ENCODE peak calls at places on chromosomes 4 and X, in seven cellular contexts. K is progenitor cell of endocrine pancreas; L is stomach; U is AG10803; A is activated CD4-positive, alpha-beta T cell treated with anti-CD3 and anti-CD28 coated beads, Interleukin-2, amount 50 U/mL, for 4 hours; T is stimulated activated CD8-positive, alpha-beta memory T cell treated with anti-CD3 and anti-CD28 coated beads, Interleukin-15, amount 100 ng/mL, for 1 hour; X is IMR-90. V is an unnamed sample.

GRCh38 chrX:4588893-4589292 is 875.4 kb upstream of the PRKX start:
- DNase-seq in K (no peak), L (no peak), U (no peak), A (no peak), T (no peak), X (no peak), V (no peak)

GRCh38 chr4:112109455-112110425 is 35.5 kb upstream of the FAM241A start:
- DNase-seq in K (no peak), L (no peak), U (no peak), A (no peak), T (no peak), X (peak), V (no peak)

GRCh38 chr4:78622253-78622979 is 70.8 kb downstream of the ANXA3 start:
- DNase-seq in K (no peak), L (no peak), U (peak), A (no peak), T (no peak), X (peak), V (no peak)

GRCh38 chr4:8607603-8608481 is 15.3 kb downstream of the CPZ start:
- DNase-seq in K (peak), L (peak), U (no peak), A (peak), T (peak), X (no peak), V (peak)

GRCh38 chrX:36214924-36215323 is 295.4 kb downstream of the CFAP47 start:
- DNase-seq in K (no peak), L (no peak), U (no peak), A (no peak), T (no peak), X (no peak), V (no peak)

GRCh38 chr4:38993683-38994082 is 38.5 kb downstream of the TMEM156 start:
- DNase-seq in K (no peak), L (no peak), U (no peak), A (no peak), T (no peak), X (no peak), V (no peak)

GRCh38 chr4:27828843-27829242 is 968.2 kb downstream of the STIM2 start:
- DNase-seq in K (no peak), L (no peak), U (no peak), A (no peak), T (no peak), X (no peak), V (no peak)

GRCh38 chrX:2504706-2505332 is 4.0 kb upstream of the DHRSX start:
- DNase-seq in K (no peak), L (no peak), U (no peak), A (no peak), T (no peak), X (no peak), V (no peak)

GRCh38 chrX:9390693-9391368 is 74.0 kb upstream of the TBL1X start:
- DNase-seq in K (no peak), L (no peak), U (no peak), A (no peak), T (no peak), X (no peak), V (no peak)

GRCh38 chr4:25908491-25908901 is 5.5 kb upstream of the SMIM20 start:
- DNase-seq in K (no peak), L (no peak), U (peak), A (no peak), T (no peak), X (peak), V (no peak)